ENCODE peak calls at places on chromosomes 2 and 18, in four cellular contexts. One of them, this sample, is unnamed.

GRCh38 chr2:212173771-212174510 is 364.7 kb downstream of the ERBB4 start:
- DNase-seq in brain microvascular endothelial cell: peak; percentile 12
- DNase-seq in CD4-positive, alpha-beta T cell: no peak
- DNase-seq in body of pancreas: no peak
- DNase-seq in this sample: no peak

GRCh38 chr2:37738266-37738885 is 66.9 kb upstream of the CDC42EP3 start:
- DNase-seq in brain microvascular endothelial cell: no peak
- DNase-seq in CD4-positive, alpha-beta T cell: no peak
- DNase-seq in body of pancreas: no peak
- DNase-seq in this sample: no peak

GRCh38 chr18:3453540-3454364 is 3.8 kb downstream of the TGIF1 start:
- DNase-seq in brain microvascular endothelial cell: peak; percentile 89
- DNase-seq in CD4-positive, alpha-beta T cell: no peak
- DNase-seq in body of pancreas: peak; percentile 26
- DNase-seq in this sample: no peak

GRCh38 chr2:16266571-16266970 is 326.2 kb downstream of the MYCN start:
- DNase-seq in brain microvascular endothelial cell: no peak
- DNase-seq in CD4-positive, alpha-beta T cell: no peak
- DNase-seq in body of pancreas: no peak
- DNase-seq in this sample: no peak

GRCh38 chr2:100895402-100895801 is 75.5 kb downstream of the NPAS2 start:
- DNase-seq in brain microvascular endothelial cell: no peak
- DNase-seq in CD4-positive, alpha-beta T cell: no peak
- DNase-seq in body of pancreas: peak; percentile 75
- DNase-seq in this sample: no peak

GRCh38 chr18:58780045-58780444 is 84.6 kb upstream of the ZNF532 start:
- DNase-seq in brain microvascular endothelial cell: no peak
- DNase-seq in CD4-positive, alpha-beta T cell: no peak
- DNase-seq in body of pancreas: no peak
- DNase-seq in this sample: no peak

GRCh38 chr2:136527560-136527959 is 237.8 kb upstream of the THSD7B start:
- DNase-seq in brain microvascular endothelial cell: peak; percentile 11
- DNase-seq in CD4-positive, alpha-beta T cell: no peak
- DNase-seq in body of pancreas: no peak
- DNase-seq in this sample: no peak

GRCh38 chr2:152646775-152647174 is 70.5 kb downstream of the PRPF40A start:
- DNase-seq in brain microvascular endothelial cell: peak; percentile 85
- DNase-seq in CD4-positive, alpha-beta T cell: no peak
- DNase-seq in body of pancreas: no peak
- DNase-seq in this sample: no peak

GRCh38 chr2:221025397-221025796 is 546.7 kb downstream of the EPHA4 start:
- DNase-seq in brain microvascular endothelial cell: no peak
- DNase-seq in CD4-positive, alpha-beta T cell: no peak
- DNase-seq in body of pancreas: no peak
- DNase-seq in this sample: no peak

GRCh38 chr2:176638167-176639015 is 369.1 kb downstream of the MTX2 start:
- DNase-seq in brain microvascular endothelial cell: peak; percentile 29
- DNase-seq in CD4-positive, alpha-beta T cell: peak; percentile 40
- DNase-seq in body of pancreas: peak; percentile 71
- DNase-seq in this sample: no peak

GRCh38 chr2:66897676-66898280 is 462.9 kb downstream of the MEIS1 start:
- DNase-seq in brain microvascular endothelial cell: no peak
- DNase-seq in CD4-positive, alpha-beta T cell: no peak
- DNase-seq in body of pancreas: no peak
- DNase-seq in this sample: no peak

GRCh38 chr2:156319811-156320490 is 12.6 kb downstream of the NR4A2 start:
- DNase-seq in brain microvascular endothelial cell: no peak
- DNase-seq in CD4-positive, alpha-beta T cell: no peak
- DNase-seq in body of pancreas: peak; percentile 82
- DNase-seq in this sample: no peak
- TF ChIP-seq CTCF in brain microvascular endothelial cell: peak; percentile 45
- TF ChIP-seq CTCF in CD4-positive, alpha-beta T cell: no peak
- TF ChIP-seq CTCF in body of pancreas: no peak
- TF ChIP-seq CTCF in this sample: no peak

GRCh38 chr2:69386789-69387734 is at the start of gene GFPT1:
- DNase-seq in brain microvascular endothelial cell: peak; percentile 90
- DNase-seq in CD4-positive, alpha-beta T cell: peak; percentile 88
- DNase-seq in body of pancreas: peak; percentile 97
- DNase-seq in this sample: peak; percentile 98
- TF ChIP-seq CTCF in brain microvascular endothelial cell: no peak
- TF ChIP-seq CTCF in CD4-positive, alpha-beta T cell: no peak
- TF ChIP-seq CTCF in body of pancreas: no peak
- TF ChIP-seq CTCF in this sample: no peak

DNA sequence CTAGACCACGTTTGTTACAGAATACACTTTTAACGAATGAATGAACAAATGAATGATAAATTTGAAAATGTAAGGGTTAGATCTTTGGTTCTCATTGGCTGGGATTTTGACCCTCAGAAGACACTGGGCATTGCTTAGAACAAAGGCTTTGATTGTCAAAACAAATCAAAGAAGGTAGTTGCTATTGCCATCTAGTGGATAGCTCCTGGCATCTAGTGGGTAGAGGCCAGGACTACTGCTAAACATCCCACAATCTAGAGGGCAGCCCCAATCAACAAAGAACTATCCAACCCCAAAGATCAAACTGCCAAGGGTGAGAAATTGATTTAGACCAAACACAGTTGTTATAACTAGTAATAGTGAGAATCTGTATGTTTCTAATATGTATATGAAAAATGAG is 552.3 kb downstream of the KCNJ3 start:
- DNase-seq in brain microvascular endothelial cell: no peak
- DNase-seq in CD4-positive, alpha-beta T cell: no peak
- DNase-seq in body of pancreas: no peak
- DNase-seq in this sample: no peak
- TF ChIP-seq CTCF in brain microvascular endothelial cell: peak; percentile 50
- TF ChIP-seq CTCF in CD4-positive, alpha-beta T cell: no peak
- TF ChIP-seq CTCF in body of pancreas: no peak
- TF ChIP-seq CTCF in this sample: peak; percentile 21

DNA sequence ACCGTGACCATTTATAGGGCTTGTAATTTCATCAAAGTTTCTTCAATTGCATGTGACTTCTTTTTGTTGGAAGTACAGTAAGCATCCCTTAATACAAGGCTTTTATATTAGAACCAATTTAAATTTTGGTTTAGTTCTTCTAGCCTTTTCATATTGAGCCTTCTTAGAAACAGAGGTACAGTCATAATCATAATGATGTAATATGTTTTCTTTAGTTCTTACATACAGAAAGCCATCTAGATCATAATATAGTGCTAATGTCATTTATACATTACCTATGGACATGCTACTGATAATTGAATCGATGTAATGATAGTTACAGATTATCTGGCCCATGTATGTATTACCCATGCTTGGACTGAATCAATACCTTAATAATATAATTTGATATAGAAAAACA is 109.9 kb upstream of the OTX1 start:
- DNase-seq in brain microvascular endothelial cell: no peak
- DNase-seq in CD4-positive, alpha-beta T cell: no peak
- DNase-seq in body of pancreas: no peak
- DNase-seq in this sample: no peak
- TF ChIP-seq CTCF in brain microvascular endothelial cell: no peak
- TF ChIP-seq CTCF in CD4-positive, alpha-beta T cell: no peak
- TF ChIP-seq CTCF in body of pancreas: no peak
- TF ChIP-seq CTCF in this sample: no peak

This sample was measured in osteocyte.